ENCODE peak calls at places on chromosomes 1 and 21, in five cellular contexts. W, U, L, B and I are unnamed samples.

GRCh38 chr21:45251635-45252447 is 35.9 kb downstream of the POFUT2 start:
- DNase-seq in W (no peak), U (no peak), L (no peak), B (no peak), I (no peak)

GRCh38 chr1:29508458-29509107 is 272.3 kb downstream of the PTPRU start:
- DNase-seq in W (no peak), U (no peak), L (no peak), B (no peak), I (no peak)

GRCh38 chr1:96927125-96927524 is 205.5 kb downstream of the PTBP2 start:
- DNase-seq in W (peak; percentile 80), U (no peak), L (no peak), B (peak; percentile 29), I (peak; percentile 40)

GRCh38 chr1:32868085-32868484 is 2.6 kb downstream of the FNDC5 start:
- DNase-seq in W (no peak), U (no peak), L (no peak), B (no peak), I (no peak)

GRCh38 chr21:28439852-28440251 is 552.8 kb downstream of the LTN1 start:
- DNase-seq in W (peak; percentile 73), U (no peak), L (no peak), B (no peak), I (peak; percentile 73)

GRCh38 chr1:25804244-25804963 is 4.4 kb downstream of the SELENON start:
- DNase-seq in W (no peak), U (no peak), L (no peak), B (peak; percentile 33), I (peak; percentile 30)

GRCh38 chr1:204207136-204207616 is 6.6 kb downstream of the GOLT1A start:
- DNase-seq in W (no peak), U (peak; percentile 18), L (peak; percentile 48), B (peak; percentile 34), I (no peak)

GRCh38 chr1:91503332-91503900 is 2.8 kb downstream of the CDC7 start:
- DNase-seq in W (no peak), U (no peak), L (no peak), B (no peak), I (no peak)

GRCh38 chr1:156677616-156678596 is 699 bp upstream of the NES start:
- DNase-seq in W (peak; percentile 89), U (no peak), L (no peak), B (peak; percentile 88), I (peak; percentile 78)

GRCh38 chr1:67575861-67576260 is 109.1 kb upstream of the GADD45A start:
- DNase-seq in W (peak; percentile 93), U (no peak), L (no peak), B (peak; percentile 87), I (peak; percentile 78)

GRCh38 chr1:12434174-12434573 is 183.8 kb downstream of the DHRS3 start:
- DNase-seq in W (peak; percentile 86), U (peak; percentile 51), L (no peak), B (peak; percentile 56), I (peak; percentile 61)

GRCh38 chr1:7403265-7404045 is 367.6 kb upstream of the VAMP3 start:
- DNase-seq in W (peak; percentile 68), U (no peak), L (no peak), B (no peak), I (no peak)

GRCh38 chr1:24981632-24982007 is 51.5 kb upstream of the RUNX3 start:
- DNase-seq in W (no peak), U (no peak), L (no peak), B (no peak), I (no peak)

GRCh38 chr1:1565340-1565739 is 9.3 kb downstream of the SSU72 start:
- DNase-seq in W (no peak), U (no peak), L (no peak), B (no peak), I (no peak)

GRCh38 chr1:19091539-19091938 is 118.5 kb downstream of the UBR4 start:
- DNase-seq in W (peak; percentile 83), U (no peak), L (no peak), B (peak; percentile 29), I (no peak)

GRCh38 chr1:89667691-89668090 is 34.8 kb downstream of the LRRC8C start:
- DNase-seq in W (no peak), U (no peak), L (no peak), B (no peak), I (no peak)

GRCh38 chr1:237562247-237562823 is 328.4 kb downstream of the ZP4 start:
- DNase-seq in W (peak; percentile 69), U (no peak), L (no peak), B (peak; percentile 78), I (peak; percentile 9)

GRCh38 chr1:5834477-5835178 is 157.6 kb downstream of the NPHP4 start:
- DNase-seq in W (no peak), U (no peak), L (no peak), B (no peak), I (no peak)

GRCh38 chr1:3836421-3836820 is 20.6 kb downstream of the CEP104 start:
- DNase-seq in W (no peak), U (no peak), L (no peak), B (peak; percentile 17), I (no peak)

GRCh38 chr1:245693116-245693515 is 538.3 kb downstream of the KIF26B start:
- DNase-seq in W (no peak), U (no peak), L (no peak), B (no peak), I (no peak)

GRCh38 chr1:30506785-30507312 is 216.5 kb downstream of the MATN1 start:
- DNase-seq in W (no peak), U (no peak), L (no peak), B (no peak), I (no peak)

DNA sequence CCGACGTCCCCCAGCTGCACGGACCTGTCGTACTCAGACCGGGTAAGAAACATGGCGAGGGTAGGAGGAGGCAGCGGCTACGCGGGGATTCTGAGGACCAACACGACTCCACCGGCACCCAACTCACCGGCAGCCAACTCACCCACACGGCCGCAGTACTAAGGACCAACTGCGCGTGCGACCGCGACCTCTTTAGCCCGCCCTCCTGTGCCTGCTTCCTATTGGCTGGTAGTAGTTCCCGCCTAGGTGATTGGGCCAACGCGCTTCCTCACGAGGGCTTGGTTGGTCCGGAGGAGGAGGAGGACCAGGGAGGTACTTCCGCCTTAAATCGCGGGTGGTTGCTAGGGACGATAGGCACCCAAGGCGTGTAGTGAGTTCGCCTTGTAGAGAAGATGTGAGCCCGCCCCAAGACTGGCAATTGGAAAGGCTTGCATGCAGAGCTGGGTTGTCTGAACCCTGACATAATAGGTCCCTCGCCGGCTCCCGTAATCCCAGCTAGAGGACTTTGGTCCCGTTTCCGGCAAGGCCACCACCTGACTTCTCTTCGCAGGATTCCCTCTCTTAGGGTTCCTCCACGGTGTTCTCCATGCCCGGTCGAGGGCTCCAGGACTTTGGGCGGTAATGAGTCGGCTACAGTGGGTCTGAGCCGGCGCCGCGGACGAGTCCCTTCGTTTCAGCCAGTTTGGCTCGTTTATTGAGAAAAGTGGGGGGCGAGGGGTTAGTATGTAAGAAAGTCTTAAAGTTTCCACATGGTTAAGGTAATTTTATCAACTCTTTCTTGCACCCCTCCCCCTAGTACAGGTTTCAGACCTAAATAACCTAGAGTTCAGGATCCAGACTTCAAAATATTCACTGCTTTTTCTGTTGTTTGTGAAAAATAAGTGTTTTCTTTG is at the start of gene PSMA5:
- DNase-seq in W (peak; percentile 100), U (peak; percentile 99), L (peak; percentile 90), B (peak; percentile 100), I (peak; percentile 100)
- TF ChIP-seq CTCF in W (no peak), U (no peak), L (no peak), B (no peak), I (no peak)

GRCh38 chr1:161473363-161473762 is 31.9 kb upstream of the FCGR2A start:
- DNase-seq in W (no peak), U (no peak), L (no peak), B (peak; percentile 11), I (peak; percentile 9)
- H3K4me3 ChIP-seq in W (peak overlapping the region; percentile 40), U (peak overlapping the region; percentile 42), L (peak overlapping the region; percentile 21), B (no peak overlapping the region), I (no peak overlapping the region)

GRCh38 chr1:185045793-185046441 is 559 bp downstream of the RNF2 start:
- DNase-seq in W (peak; percentile 31), U (no peak), L (no peak), B (peak; percentile 35), I (peak; percentile 17)

GRCh38 chr1:185046639-185047038 is 1.3 kb downstream of the RNF2 start:
- DNase-seq in W (no peak), U (no peak), L (no peak), B (no peak), I (no peak)

GRCh38 chr1:185044387-185044786 is 971 bp upstream of the RNF2 start:
- DNase-seq in W (no peak), U (no peak), L (no peak), B (no peak), I (no peak)

GRCh38 chr1:185041742-185042141 is 3.6 kb upstream of the RNF2 start:
- DNase-seq in W (no peak), U (no peak), L (no peak), B (no peak), I (no peak)

DNA sequence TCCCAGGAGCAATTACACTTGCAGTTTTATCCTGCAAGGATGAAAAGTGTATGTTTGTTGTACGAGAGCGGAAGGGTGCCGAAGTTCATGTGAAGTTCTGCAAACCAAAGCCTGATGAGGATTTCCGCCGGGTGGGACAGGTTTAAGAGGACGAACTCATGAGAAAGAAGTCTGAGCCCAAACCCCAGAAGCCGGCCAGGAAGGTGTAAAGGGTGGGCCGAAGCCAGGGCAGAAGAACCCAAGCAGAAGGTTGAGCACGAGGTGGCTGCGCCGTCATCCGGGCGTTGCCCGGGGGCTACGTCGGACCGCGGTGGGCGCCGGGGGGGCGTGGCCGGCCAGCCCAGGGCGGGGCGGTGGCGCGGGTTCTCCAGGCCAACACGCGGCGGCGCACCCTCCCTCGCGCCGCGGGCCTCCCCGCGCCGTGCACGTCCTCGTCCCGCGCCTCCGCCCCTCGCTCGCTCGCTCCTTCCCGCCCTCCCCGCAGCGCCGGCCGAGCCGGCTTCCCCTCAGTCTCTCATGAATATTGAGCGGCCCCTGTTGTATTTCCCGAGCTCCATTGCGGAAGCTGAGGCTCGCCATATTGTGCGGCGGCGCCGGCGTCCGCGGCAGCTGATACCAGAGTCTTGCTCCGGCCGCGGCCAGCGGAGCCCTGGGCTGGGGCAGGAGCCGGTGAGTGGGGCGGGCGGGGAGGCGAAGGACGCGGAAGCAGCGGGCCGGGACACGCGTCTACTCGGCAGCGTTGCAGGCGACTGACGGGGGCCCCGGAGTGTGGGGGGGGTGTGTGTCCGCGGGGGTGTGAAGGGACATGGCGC is at the start of gene RNF2:
- DNase-seq in W (peak; percentile 71), U (peak; percentile 43), L (peak; percentile 59), B (peak; percentile 79), I (peak; percentile 91)
- TF ChIP-seq CTCF in W (no peak), U (no peak), L (peak; percentile 26), B (no peak), I (no peak)

GRCh38 chr1:44819594-44820327 is 11.4 kb downstream of the BTBD19 start:
- DNase-seq in W (peak; percentile 95), U (peak; percentile 96), L (peak; percentile 50), B (peak; percentile 94), I (peak; percentile 92)

GRCh38 chr1:44820328-44820944 is 12.1 kb downstream of the BTBD19 start:
- DNase-seq in W (no peak), U (no peak), L (no peak), B (no peak), I (no peak)

GRCh38 chr1:44820945-44821715 is 12.8 kb downstream of the BTBD19 start:
- DNase-seq in W (no peak), U (no peak), L (no peak), B (no peak), I (no peak)

GRCh38 chr1:44817771-44818495 is 9.6 kb downstream of the BTBD19 start:
- DNase-seq in W (no peak), U (no peak), L (peak; percentile 7), B (no peak), I (no peak)

DNA sequence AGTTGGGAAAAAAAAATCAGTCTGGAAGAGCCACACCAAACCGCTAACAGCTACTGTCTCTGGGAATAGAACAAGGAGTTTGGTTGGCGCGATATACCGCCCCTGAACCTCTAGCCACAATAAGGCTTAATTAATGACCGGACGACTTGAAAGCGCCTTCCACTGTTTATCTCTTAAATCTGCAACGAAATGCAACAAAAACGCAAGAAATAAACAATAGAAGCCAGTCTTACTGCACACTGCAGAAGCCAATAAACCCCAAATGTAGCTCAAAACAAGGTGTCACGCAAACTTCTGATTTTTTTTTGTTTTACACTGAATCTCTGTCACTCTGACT is 10.9 kb downstream of the BTBD19 start:
- DNase-seq in W (no peak), U (no peak), L (peak; percentile 12), B (no peak), I (no peak)
- H3K4me3 ChIP-seq in W (peak overlapping the region; percentile 42), U (peak overlapping the region; percentile 29), L (peak overlapping the region; percentile 55), B (peak overlapping the region; percentile 44), I (peak overlapping the region; percentile 66)